ENCODE peak calls at places on chromosomes 16 and 17, in nine cellular contexts. T is K562, I is fibroblast of lung, U is neural progenitor cell, K is GM23338, M is H9, C is mammary epithelial cell, S is GM12878, L is PC-9. H is an unnamed sample. For H4K20me1, the result is how much of the 10 kb centered on the place peaks cover.

GRCh38 chr17:63178530-63178929 is 212.5 kb downstream of the TANC2 start:
- DNase-seq in T (no peak), I (peak), U (no peak), K (no peak), M (no peak), C (no peak), S (no peak), L (no peak), H (no peak)

GRCh38 chr16:85316321-85316919 is 204.1 kb upstream of the CIBAR2 start:
- DNase-seq in T (peak), I (peak), U (peak), K (peak), M (peak), C (peak), S (no peak), L (peak), H (peak)

GRCh38 chr17:44198721-44199552 is 747 bp downstream of the ATXN7L3 start:
- DNase-seq in T (peak), I (peak), U (peak), K (peak), M (peak), C (peak), S (no peak), L (peak), H (peak)

GRCh38 chr17:66459811-66460270 is 157.4 kb downstream of the PRKCA start:
- DNase-seq in T (no peak), I (peak), U (no peak), K (no peak), M (no peak), C (peak), S (no peak), L (peak), H (no peak)

GRCh38 chr17:29177541-29177870 is 2.7 kb downstream of the MYO18A start:
- DNase-seq in T (no peak), I (no peak), U (no peak), K (no peak), M (no peak), C (no peak), S (no peak), L (no peak), H (no peak)

GRCh38 chr16:87538160-87538559 is 45.3 kb upstream of the ZCCHC14 start:
- DNase-seq in T (no peak), I (peak), U (no peak), K (no peak), M (no peak), C (no peak), S (no peak), L (no peak), H (no peak)

GRCh38 chr17:78341559-78342437 is 18.1 kb downstream of the SOCS3 start:
- DNase-seq in T (peak), I (peak), U (peak), K (peak), M (peak), C (peak), S (no peak), L (peak), H (no peak)

GRCh38 chr17:73532441-73532901 is 111.8 kb downstream of the SDK2 start:
- DNase-seq in T (no peak), I (no peak), U (no peak), K (no peak), M (no peak), C (no peak), S (no peak), L (no peak), H (no peak)

GRCh38 chr16:55663770-55664677 is 8.2 kb downstream of the SLC6A2 start:
- DNase-seq in T (no peak), I (no peak), U (no peak), K (no peak), M (no peak), C (peak), S (no peak), L (peak), H (peak)

GRCh38 chr16:80105160-80105559 is 435.6 kb upstream of the DYNLRB2 start:
- DNase-seq in T (no peak), I (peak), U (no peak), K (no peak), M (no peak), C (peak), S (no peak), L (no peak), H (no peak)

GRCh38 chr17:10702574-10702973 is 5.2 kb downstream of the ADPRM start:
- DNase-seq in T (no peak), I (peak), U (no peak), K (peak), M (no peak), C (no peak), S (no peak), L (no peak), H (no peak)

GRCh38 chr16:1333149-1333812 is at the start of gene BAIAP3:
- DNase-seq in T (peak), I (no peak), U (peak), K (peak), M (peak), C (no peak), S (no peak), L (peak), H (no peak)

GRCh38 chr17:80795090-80795609 is 196.5 kb upstream of the CHMP6 start:
- DNase-seq in T (no peak), I (no peak), U (no peak), K (no peak), M (no peak), C (no peak), S (no peak), L (no peak), H (no peak)

GRCh38 chr17:31309525-31309924 is 4.3 kb downstream of the EVI2B start:
- DNase-seq in T (no peak), I (no peak), U (no peak), K (no peak), M (no peak), C (no peak), S (peak), L (no peak), H (peak)

GRCh38 chr16:51129105-51129504 is 22.0 kb downstream of the SALL1 start:
- DNase-seq in T (no peak), I (peak), U (peak), K (no peak), M (no peak), C (no peak), S (no peak), L (no peak), H (no peak)

GRCh38 chr17:39621523-39622379 is 5.0 kb upstream of the PPP1R1B start:
- DNase-seq in T (peak), I (peak), U (peak), K (peak), M (peak), C (peak), S (peak), L (peak), H (peak)

GRCh38 chr16:23905027-23905426 is 69.2 kb downstream of the PRKCB start:
- DNase-seq in T (no peak), I (peak), U (peak), K (peak), M (peak), C (peak), S (no peak), L (peak), H (no peak)

GRCh38 chr17:77821114-77821513 is 137.4 kb upstream of the TNRC6C start:
- DNase-seq in T (peak), I (no peak), U (no peak), K (peak), M (peak), C (no peak), S (no peak), L (no peak), H (no peak)

GRCh38 chr17:21298983-21299519 is 14.5 kb downstream of the MAP2K3 start:
- DNase-seq in T (peak), I (no peak), U (no peak), K (no peak), M (no peak), C (no peak), S (no peak), L (no peak), H (no peak)

GRCh38 chr16:5010576-5011329 is 23.0 kb downstream of the NAGPA start:
- DNase-seq in T (no peak), I (no peak), U (peak), K (peak), M (peak), C (no peak), S (no peak), L (no peak), H (peak)

GRCh38 chr17:78394209-78394608 is 15.8 kb downstream of the PGS1 start:
- DNase-seq in T (no peak), I (no peak), U (no peak), K (no peak), M (no peak), C (no peak), S (no peak), L (no peak), H (no peak)

GRCh38 chr17:74528491-74529199 is 2.6 kb downstream of the CD300LB start:
- DNase-seq in T (no peak), I (no peak), U (no peak), K (no peak), M (peak), C (no peak), S (peak), L (no peak), H (peak)

GRCh38 chr17:47982645-47983440 is 11.9 kb downstream of the CDK5RAP3 start:
- DNase-seq in T (no peak), I (no peak), U (no peak), K (no peak), M (no peak), C (no peak), S (no peak), L (no peak), H (no peak)

GRCh38 chr16:59295474-59295873 is 561.4 kb upstream of the GOT2 start:
- DNase-seq in T (no peak), I (no peak), U (no peak), K (no peak), M (no peak), C (no peak), S (no peak), L (no peak), H (no peak)

GRCh38 chr17:65629234-65629690 is 67.8 kb upstream of the AXIN2 start:
- DNase-seq in T (no peak), I (peak), U (no peak), K (no peak), M (peak), C (no peak), S (no peak), L (no peak), H (no peak)

GRCh38 chr17:61209524-61209923 is 190.1 kb upstream of the TBX2 start:
- DNase-seq in T (no peak), I (peak), U (peak), K (no peak), M (no peak), C (no peak), S (no peak), L (no peak), H (no peak)

GRCh38 chr17:54172654-54173316 is 350.1 kb downstream of the KIF2B start:
- DNase-seq in T (no peak), I (no peak), U (peak), K (peak), M (peak), C (peak), S (no peak), L (peak), H (peak)

GRCh38 chr17:8326591-8327583 is 12.8 kb upstream of the ODF4 start:
- DNase-seq in T (no peak), I (peak), U (peak), K (peak), M (no peak), C (no peak), S (no peak), L (no peak), H (no peak)

GRCh38 chr17:64240741-64241347 is 22.2 kb downstream of the TEX2 start:
- DNase-seq in T (no peak), I (peak), U (peak), K (no peak), M (no peak), C (peak), S (no peak), L (no peak), H (no peak)

GRCh38 chr17:33873218-33873617 is 381.9 kb upstream of the CCL2 start:
- DNase-seq in T (peak), I (peak), U (no peak), K (no peak), M (no peak), C (no peak), S (no peak), L (no peak), H (no peak)

GRCh38 chr16:62036807-62037135 is 533 bp upstream of the CDH8 start:
- DNase-seq in T (no peak), I (no peak), U (peak), K (peak), M (no peak), C (no peak), S (no peak), L (no peak), H (no peak)

GRCh38 chr17:47413872-47414271 is 90.1 kb downstream of the EFCAB13 start:
- DNase-seq in T (no peak), I (no peak), U (no peak), K (no peak), M (no peak), C (no peak), S (no peak), L (no peak), H (no peak)

GRCh38 chr16:15795615-15796014 is 61.2 kb downstream of the MYH11 start:
- DNase-seq in T (no peak), I (no peak), U (no peak), K (no peak), M (no peak), C (no peak), S (no peak), L (no peak), H (no peak)

GRCh38 chr17:37815516-37815915 is 70.7 kb upstream of the HNF1B start:
- DNase-seq in T (no peak), I (peak), U (no peak), K (no peak), M (no peak), C (no peak), S (no peak), L (no peak), H (peak)

GRCh38 chr17:82085031-82085861 is 12.8 kb downstream of the FASN start:
- DNase-seq in T (no peak), I (no peak), U (no peak), K (no peak), M (no peak), C (no peak), S (no peak), L (no peak), H (no peak)

GRCh38 chr16:69613283-69614154 is 47.8 kb downstream of the NFAT5 start:
- DNase-seq in T (no peak), I (peak), U (no peak), K (no peak), M (no peak), C (peak), S (peak), L (peak), H (peak)

GRCh38 chr16:51500306-51500705 is 349.2 kb upstream of the SALL1 start:
- DNase-seq in T (no peak), I (peak), U (no peak), K (no peak), M (no peak), C (peak), S (no peak), L (no peak), H (no peak)

GRCh38 chr17:78313735-78314648 is 45.9 kb downstream of the SOCS3 start:
- DNase-seq in T (peak), I (peak), U (peak), K (peak), M (peak), C (peak), S (peak), L (peak), H (peak)

GRCh38 chr16:53172517-53172916 is 117.7 kb downstream of the CHD9 start:
- DNase-seq in T (no peak), I (no peak), U (no peak), K (no peak), M (no peak), C (no peak), S (no peak), L (no peak), H (no peak)

GRCh38 chr16:53176434-53176833 is 121.6 kb downstream of the CHD9 start:
- DNase-seq in T (no peak), I (no peak), U (no peak), K (no peak), M (no peak), C (no peak), S (no peak), L (no peak), H (no peak)

DNA sequence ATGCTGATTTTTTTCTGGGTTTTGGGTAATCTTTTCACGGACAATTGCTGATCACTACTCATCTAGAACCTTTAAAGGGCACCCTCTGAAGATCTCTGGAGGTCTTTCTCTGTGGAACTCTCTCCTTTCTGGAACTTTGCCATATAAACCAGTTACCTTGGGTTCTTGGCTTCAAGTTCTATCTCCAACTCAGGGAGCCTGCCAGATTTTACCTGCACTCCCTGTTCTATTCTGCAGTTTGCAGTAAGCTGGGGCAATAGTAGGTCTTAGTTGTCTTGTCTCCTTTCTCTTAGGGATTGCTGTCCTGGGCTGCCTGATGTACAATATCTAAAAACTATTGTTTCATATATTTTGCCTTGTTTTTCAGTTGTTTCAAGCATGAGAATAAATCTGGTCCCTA is 120.3 kb downstream of the CHD9 start:
- DNase-seq in T (no peak), I (no peak), U (no peak), K (no peak), M (no peak), C (no peak), S (no peak), L (no peak), H (no peak)
- H4K20me1 ChIP-seq in T (under half), I (under half), U (under half), K (under half), M (under half), C (under half), S (under half), L (under half), H (under half)

GRCh38 chr16:68259421-68259820 is 4.9 kb upstream of the SLC7A6 start:
- DNase-seq in T (no peak), I (no peak), U (no peak), K (no peak), M (no peak), C (no peak), S (no peak), L (no peak), H (no peak)
- H3K4me2 ChIP-seq in T (no peak), I (no peak), U (no peak), K (no peak), M (no peak), C (no peak), S (no peak), L (no peak), H (no peak)

GRCh38 chr17:76677406-76677805 is 33.4 kb downstream of the MXRA7 start:
- DNase-seq in T (no peak), I (no peak), U (no peak), K (no peak), M (no peak), C (no peak), S (no peak), L (no peak), H (no peak)

GRCh38 chr17:76676629-76677028 is 33.1 kb upstream of the ST6GALNAC1 start:
- DNase-seq in T (no peak), I (no peak), U (no peak), K (no peak), M (no peak), C (no peak), S (no peak), L (no peak), H (no peak)

GRCh38 chr17:76679242-76679641 is 31.5 kb downstream of the MXRA7 start:
- DNase-seq in T (no peak), I (no peak), U (no peak), K (no peak), M (no peak), C (no peak), S (no peak), L (no peak), H (no peak)

GRCh38 chr17:76675648-76676047 is 32.1 kb upstream of the ST6GALNAC1 start:
- DNase-seq in T (no peak), I (no peak), U (no peak), K (no peak), M (no peak), C (no peak), S (no peak), L (no peak), H (no peak)

DNA sequence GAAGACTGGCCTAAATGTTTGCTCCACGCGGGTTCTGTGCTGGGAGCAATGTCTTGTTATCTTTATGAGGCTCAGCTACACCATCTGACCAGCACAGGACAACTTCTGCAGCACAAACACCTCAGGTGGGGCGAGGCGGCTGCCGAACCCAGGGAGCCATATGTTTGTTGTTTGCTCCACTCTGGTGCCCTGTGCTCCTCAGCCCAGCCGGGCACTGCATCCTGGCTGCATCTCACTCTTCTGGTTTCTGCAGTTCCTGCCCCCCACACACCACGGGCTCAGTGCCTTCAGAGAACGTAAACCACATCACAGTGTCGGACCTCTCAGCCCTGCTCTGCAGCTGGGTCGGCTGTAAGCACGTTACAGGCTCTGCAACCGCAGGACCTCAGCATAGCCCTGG is 32.4 kb downstream of the MXRA7 start:
- DNase-seq in T (peak), I (no peak), U (no peak), K (no peak), M (no peak), C (no peak), S (no peak), L (no peak), H (no peak)
- H4K20me1 ChIP-seq in T (under half), I (under half), U (under half), K (under half), M (under half), C (under half), S (under half), L (under half), H (under half)

GRCh38 chr16:78628526-78628925 is 529.1 kb downstream of the WWOX start:
- DNase-seq in T (no peak), I (peak), U (no peak), K (no peak), M (no peak), C (no peak), S (no peak), L (no peak), H (no peak)

GRCh38 chr16:78630102-78630501 is 530.6 kb downstream of the WWOX start:
- DNase-seq in T (no peak), I (no peak), U (no peak), K (no peak), M (no peak), C (no peak), S (no peak), L (no peak), H (no peak)

GRCh38 chr16:78624349-78624748 is 524.9 kb downstream of the WWOX start:
- DNase-seq in T (no peak), I (no peak), U (no peak), K (no peak), M (no peak), C (no peak), S (no peak), L (no peak), H (no peak)

GRCh38 chr16:78633551-78633950 is 534.1 kb downstream of the WWOX start:
- DNase-seq in T (no peak), I (peak), U (no peak), K (no peak), M (no peak), C (no peak), S (no peak), L (no peak), H (no peak)

GRCh38 chr16:78629173-78629572 is 529.7 kb downstream of the WWOX start:
- DNase-seq in T (no peak), I (peak), U (no peak), K (no peak), M (no peak), C (no peak), S (no peak), L (no peak), H (no peak)
- H3K4me2 ChIP-seq in T (no peak), I (no peak), U (peak), K (no peak), M (no peak), C (no peak), S (no peak), L (no peak), H (no peak)

H was measured in Karpas-422.